ENCODE peak calls at places on chromosomes 13 and 19, in five cellular contexts. N is left colon; Z is stimulated activated CD4-positive, alpha-beta T cell treated with anti-CD3 and anti-CD28 coated beads, Interleukin-4, amount 100 ng/mL, for 48 hours; R is neuronal stem cell; T is central memory CD4-positive, alpha-beta T cell. G is an unnamed sample.

GRCh38 chr13:50676602-50677001 is 166.9 kb downstream of the DLEU7 start:
- DNase-seq in R (no peak), Z (no peak), T (no peak), N (no peak), G (no peak)

GRCh38 chr19:38384209-38385027 is 3.4 kb downstream of the GGN start:
- DNase-seq in R (no peak), Z (no peak), T (no peak), N (no peak), G (no peak)

GRCh38 chr19:31139871-31140505 is 209.2 kb downstream of the TSHZ3 start:
- DNase-seq in N (no peak), T (no peak), Z (no peak), R (no peak), G (no peak)

GRCh38 chr19:18393836-18394235 is 3.6 kb downstream of the LRRC25 start:
- DNase-seq in T (no peak), Z (no peak), N (no peak), R (no peak), G (no peak)

GRCh38 chr13:113861433-113862030 is 2.3 kb downstream of the GAS6 start:
- DNase-seq in T (no peak), Z (no peak), R (no peak), N (no peak), G (no peak)

GRCh38 chr19:7822910-7823515 is 7.0 kb upstream of the EVI5L start:
- DNase-seq in T (no peak), N (no peak), R (no peak), Z (no peak), G (no peak)

GRCh38 chr19:35206379-35206778 is 22.2 kb downstream of the FAM187B start:
- DNase-seq in R (no peak), T (peak), Z (no peak), N (no peak), G (no peak)

GRCh38 chr19:29260477-29261317 is 47.7 kb upstream of the UQCRFS1 start:
- DNase-seq in Z (peak), R (peak), T (no peak), N (no peak), G (no peak)

GRCh38 chr19:49133621-49134454 is 14.5 kb downstream of the PPFIA3 start:
- DNase-seq in R (no peak), N (peak), T (no peak), Z (no peak), G (no peak)

GRCh38 chr13:32984857-32985626 is 31.2 kb upstream of the KL start:
- DNase-seq in R (no peak), Z (no peak), T (no peak), N (peak), G (no peak)

GRCh38 chr13:32135655-32136054 is 104.1 kb downstream of the FRY start:
- DNase-seq in R (no peak), N (no peak), T (no peak), Z (no peak), G (no peak)

GRCh38 chr13:86446311-86446710 is 647.1 kb upstream of the SLITRK6 start:
- DNase-seq in T (no peak), N (no peak), Z (no peak), R (no peak), G (no peak)

GRCh38 chr19:11382898-11383705 is 1.0 kb downstream of the EPOR start:
- DNase-seq in R (no peak), N (peak), T (no peak), Z (peak), G (no peak)

GRCh38 chr19:6611441-6611852 is 20.5 kb upstream of the CD70 start:
- DNase-seq in T (no peak), R (no peak), N (no peak), Z (no peak), G (no peak)

GRCh38 chr13:111210082-111210481 is 95.0 kb downstream of the ARHGEF7 start:
- DNase-seq in N (no peak), T (no peak), Z (no peak), R (no peak), G (no peak)

GRCh38 chr19:13729859-13730258 is 34.5 kb upstream of the MRI1 start:
- DNase-seq in Z (no peak), T (no peak), R (no peak), N (no peak), G (no peak)

GRCh38 chr13:55661505-55661904 is 1479.2 kb upstream of the PRR20A start:
- DNase-seq in R (no peak), N (no peak), Z (no peak), T (no peak), G (no peak)

GRCh38 chr19:58034476-58034790 is 608 bp downstream of the ZSCAN1 start:
- DNase-seq in Z (no peak), N (no peak), R (peak), T (no peak), G (no peak)

GRCh38 chr13:40503966-40504591 is 162.4 kb downstream of the FOXO1 start:
- DNase-seq in N (no peak), Z (no peak), T (no peak), R (no peak), G (no peak)

GRCh38 chr13:50318887-50319286 is 303.6 kb downstream of the KCNRG start:
- DNase-seq in R (no peak), N (no peak), T (no peak), Z (no peak), G (no peak)

GRCh38 chr19:10870501-10870954 is 825 bp upstream of the CARM1 start:
- DNase-seq in R (no peak), T (no peak), N (no peak), Z (no peak), G (no peak)